ENCODE peak calls at places on chromosome 17, in nine cellular contexts. B, Y, R, P, K, E, Q, S and I are unnamed samples.

GRCh38 chr17:40556884-40557414 is 8.3 kb downstream of the CCR7 start:
- DNase-seq in B (peak), Y (no peak), R (no peak), P (no peak), K (peak), E (no peak), Q (no peak), S (no peak), I (no peak)

GRCh38 chr17:77376795-77377751 is 236.3 kb downstream of the SEC14L1 start:
- DNase-seq in B (no peak), Y (peak), R (no peak), P (no peak), K (no peak), E (no peak), Q (no peak), S (no peak), I (no peak)

GRCh38 chr17:65278820-65279184 is 141.6 kb downstream of the RGS9 start:
- DNase-seq in B (no peak), Y (no peak), R (no peak), P (no peak), K (no peak), E (no peak), Q (no peak), S (no peak), I (no peak)

GRCh38 chr17:76381633-76382304 is 2.6 kb upstream of the SPHK1 start:
- DNase-seq in B (no peak), Y (peak), R (no peak), P (no peak), K (no peak), E (no peak), Q (peak), S (no peak), I (no peak)

GRCh38 chr17:59370580-59371299 is 39.3 kb downstream of the YPEL2 start:
- DNase-seq in B (no peak), Y (peak), R (peak), P (no peak), K (no peak), E (no peak), Q (no peak), S (no peak), I (no peak)

GRCh38 chr17:47265983-47266541 is 12.4 kb downstream of the ITGB3 start:
- DNase-seq in B (no peak), Y (no peak), R (no peak), P (peak), K (no peak), E (no peak), Q (no peak), S (no peak), I (no peak)

GRCh38 chr17:71111460-71111859 is 942.1 kb downstream of the KCNJ2 start:
- DNase-seq in B (no peak), Y (peak), R (no peak), P (no peak), K (no peak), E (no peak), Q (no peak), S (no peak), I (no peak)

GRCh38 chr17:35799942-35800341 is 4.5 kb upstream of the MMP28 start:
- DNase-seq in B (no peak), Y (peak), R (peak), P (peak), K (no peak), E (no peak), Q (no peak), S (no peak), I (no peak)

GRCh38 chr17:48439875-48440505 is 10.0 kb upstream of the SKAP1 start:
- DNase-seq in B (no peak), Y (peak), R (no peak), P (no peak), K (no peak), E (no peak), Q (no peak), S (no peak), I (peak)

GRCh38 chr17:75552847-75553552 is 27.5 kb downstream of the LLGL2 start:
- DNase-seq in B (no peak), Y (no peak), R (no peak), P (no peak), K (no peak), E (no peak), Q (no peak), S (no peak), I (no peak)

GRCh38 chr17:43766413-43767052 is 7.9 kb upstream of the SOST start:
- DNase-seq in B (peak), Y (peak), R (peak), P (peak), K (no peak), E (no peak), Q (peak), S (no peak), I (peak)

GRCh38 chr17:28131592-28131991 is 89.1 kb downstream of the NLK start:
- DNase-seq in B (no peak), Y (no peak), R (no peak), P (no peak), K (no peak), E (no peak), Q (no peak), S (no peak), I (no peak)

GRCh38 chr17:80476877-80477646 is 655 bp upstream of the NPTX1 start:
- DNase-seq in B (peak), Y (no peak), R (no peak), P (no peak), K (no peak), E (no peak), Q (no peak), S (no peak), I (no peak)

GRCh38 chr17:70848785-70849184 is 679.5 kb downstream of the KCNJ2 start:
- DNase-seq in B (no peak), Y (no peak), R (no peak), P (peak), K (no peak), E (no peak), Q (no peak), S (no peak), I (no peak)

GRCh38 chr17:30188211-30188939 is 47.1 kb downstream of the SLC6A4 start:
- DNase-seq in B (no peak), Y (no peak), R (no peak), P (peak), K (no peak), E (no peak), Q (no peak), S (no peak), I (no peak)

GRCh38 chr17:38844261-38844757 is 9.2 kb downstream of the RPL23 start:
- DNase-seq in B (no peak), Y (peak), R (no peak), P (no peak), K (no peak), E (no peak), Q (no peak), S (no peak), I (no peak)

GRCh38 chr17:34645636-34646035 is 66.3 kb downstream of the TMEM132E start:
- DNase-seq in B (no peak), Y (no peak), R (no peak), P (no peak), K (no peak), E (no peak), Q (no peak), S (no peak), I (no peak)

GRCh38 chr17:2232244-2232638 is 71.3 kb downstream of the SMG6 start:
- DNase-seq in B (no peak), Y (peak), R (no peak), P (no peak), K (no peak), E (no peak), Q (no peak), S (no peak), I (no peak)

GRCh38 chr17:49407981-49408501 is 6.6 kb downstream of the PHB1 start:
- DNase-seq in B (peak), Y (peak), R (peak), P (peak), K (peak), E (peak), Q (peak), S (no peak), I (peak)